ENCODE peak calls at places on chromosomes 3 and 15, in five cellular contexts. W, U, E, Z and O are unnamed samples.

GRCh38 chr15:84749111-84749991 is 959 bp downstream of the ZNF592 start:
- DNase-seq in W (peak), U (no peak), E (peak), Z (no peak), O (peak)

GRCh38 chr3:61372723-61373122 is 121.5 kb upstream of the FHIT start:
- DNase-seq in W (no peak), U (no peak), E (no peak), Z (no peak), O (no peak)

GRCh38 chr3:89032331-89033063 is 74.9 kb upstream of the EPHA3 start:
- DNase-seq in W (no peak), U (no peak), E (no peak), Z (no peak), O (no peak)

GRCh38 chr15:78004919-78005634 is 72.4 kb downstream of the TBC1D2B start:
- DNase-seq in W (no peak), U (no peak), E (no peak), Z (no peak), O (no peak)

GRCh38 chr15:31236184-31237041 is 90.2 kb upstream of the KLF13 start:
- DNase-seq in W (no peak), U (peak), E (no peak), Z (no peak), O (no peak)

GRCh38 chr15:60673918-60674558 is 195.1 kb upstream of the ICE2 start:
- DNase-seq in W (no peak), U (no peak), E (no peak), Z (peak), O (no peak)

GRCh38 chr15:45146405-45146804 is 16.6 kb downstream of the DUOX1 start:
- DNase-seq in W (no peak), U (no peak), E (no peak), Z (no peak), O (no peak)

GRCh38 chr15:72970965-72971746 is 81.1 kb upstream of the NEO1 start:
- DNase-seq in W (no peak), U (no peak), E (no peak), Z (no peak), O (no peak)

GRCh38 chr3:58167431-58168351 is 43.1 kb downstream of the DNASE1L3 start:
- DNase-seq in W (peak), U (peak), E (peak), Z (peak), O (peak)

GRCh38 chr15:68369931-68370767 is 61.8 kb downstream of the ITGA11 start:
- DNase-seq in W (no peak), U (no peak), E (no peak), Z (no peak), O (no peak)

GRCh38 chr3:43362961-43363360 is 76.6 kb downstream of the SNRK start:
- DNase-seq in W (no peak), U (no peak), E (no peak), Z (no peak), O (no peak)

GRCh38 chr3:32614956-32615355 is 44.3 kb upstream of the DYNC1LI1 start:
- DNase-seq in W (no peak), U (no peak), E (no peak), Z (no peak), O (no peak)

GRCh38 chr3:117565777-117566176 is 856.2 kb downstream of the TUSC7 start:
- DNase-seq in W (no peak), U (no peak), E (no peak), Z (no peak), O (no peak)

GRCh38 chr3:42387802-42388651 is 22.4 kb downstream of the LYZL4 start:
- DNase-seq in W (peak), U (no peak), E (peak), Z (peak), O (no peak)

GRCh38 chr3:11476814-11477213 is 166.9 kb downstream of the VGLL4 start:
- DNase-seq in W (no peak), U (peak), E (no peak), Z (no peak), O (no peak)

GRCh38 chr3:42673082-42673481 is 12.3 kb upstream of the KLHL40 start:
- DNase-seq in W (no peak), U (no peak), E (no peak), Z (no peak), O (no peak)

GRCh38 chr3:47113669-47114365 is 50.1 kb downstream of the SETD2 start:
- DNase-seq in W (no peak), U (no peak), E (no peak), Z (no peak), O (peak)

GRCh38 chr3:148601766-148602685 is 95.7 kb upstream of the AGTR1 start:
- DNase-seq in W (no peak), U (no peak), E (no peak), Z (no peak), O (no peak)

GRCh38 chr3:128353991-128354687 is 112.6 kb downstream of the DNAJB8 start:
- DNase-seq in W (no peak), U (no peak), E (no peak), Z (no peak), O (no peak)

GRCh38 chr15:27070816-27071215 is 99.8 kb downstream of the GABRG3 start:
- DNase-seq in W (no peak), U (no peak), E (no peak), Z (no peak), O (no peak)

GRCh38 chr15:90192961-90193786 is 8.0 kb upstream of the SEMA4B start:
- DNase-seq in W (no peak), U (no peak), E (no peak), Z (no peak), O (no peak)

GRCh38 chr3:174951023-174951422 is 91.9 kb downstream of the NAALADL2 start:
- DNase-seq in W (no peak), U (no peak), E (no peak), Z (no peak), O (no peak)

GRCh38 chr15:29937956-29938355 is 115.7 kb upstream of the TJP1 start:
- DNase-seq in W (no peak), U (no peak), E (no peak), Z (no peak), O (no peak)

GRCh38 chr15:52680041-52680391 is 828 bp upstream of the ATOSA start:
- DNase-seq in W (no peak), U (no peak), E (no peak), Z (no peak), O (no peak)

GRCh38 chr3:25107918-25108617 is 320.0 kb upstream of the RARB start:
- DNase-seq in W (no peak), U (no peak), E (no peak), Z (no peak), O (no peak)

GRCh38 chr15:101320501-101321052 is 25.5 kb upstream of the SNRPA1 start:
- DNase-seq in W (peak), U (no peak), E (peak), Z (peak), O (peak)

GRCh38 chr15:80562033-80562432 is 133.1 kb upstream of the ABHD17C start:
- DNase-seq in W (no peak), U (no peak), E (no peak), Z (no peak), O (no peak)

GRCh38 chr3:122621112-122621511 is 43.7 kb downstream of the PARP15 start:
- DNase-seq in W (no peak), U (no peak), E (no peak), Z (no peak), O (peak)

GRCh38 chr3:168858327-168858726 is 762.6 kb upstream of the GOLIM4 start:
- DNase-seq in W (no peak), U (no peak), E (no peak), Z (no peak), O (no peak)

GRCh38 chr3:148829926-148830325 is 2.3 kb downstream of the CPB1 start:
- DNase-seq in W (no peak), U (no peak), E (no peak), Z (no peak), O (no peak)

GRCh38 chr3:20340324-20340928 is 154.4 kb upstream of the SGO1 start:
- DNase-seq in W (peak), U (peak), E (peak), Z (peak), O (peak)

GRCh38 chr15:70044168-70044567 is 53.5 kb downstream of the TLE3 start:
- DNase-seq in W (no peak), U (no peak), E (no peak), Z (no peak), O (no peak)

GRCh38 chr15:62775932-62776331 is 266.6 kb upstream of the TPM1 start:
- DNase-seq in W (no peak), U (no peak), E (no peak), Z (no peak), O (no peak)

GRCh38 chr3:134675726-134676252 is 25.0 kb upstream of the KY start:
- DNase-seq in W (no peak), U (no peak), E (no peak), Z (no peak), O (no peak)

GRCh38 chr3:126781889-126782491 is 78.0 kb downstream of the CHCHD6 start:
- DNase-seq in W (no peak), U (no peak), E (no peak), Z (no peak), O (no peak)

GRCh38 chr15:70318996-70319465 is 221.3 kb upstream of the TLE3 start:
- DNase-seq in W (no peak), U (no peak), E (peak), Z (no peak), O (no peak)

GRCh38 chr3:42247576-42248027 is 18.4 kb downstream of the CCK start:
- DNase-seq in W (peak), U (peak), E (peak), Z (peak), O (peak)